ENCODE peak calls at places on chromosomes 5 and 9, in eight cellular contexts. Y, C, N, B, O, J, S and R are unnamed samples.
A peak's percentile ranks its signal among the peaks of the same experiment; 100 is the strongest.

GRCh38 chr9:14942037-14942436 is 31.8 kb upstream of the FREM1 start:
- DNase-seq in Y (peak; percentile 17), S (no peak), J (no peak), B (no peak), N (no peak), C (peak; percentile 34), O (no peak), R (no peak)

GRCh38 chr9:114081441-114082016 is 3.4 kb upstream of the AMBP start:
- DNase-seq in J (no peak), Y (no peak), S (no peak), C (no peak), O (no peak), B (no peak), N (no peak), R (no peak)

GRCh38 chr5:31027726-31028125 is 165.8 kb upstream of the CDH6 start:
- DNase-seq in C (no peak), N (no peak), O (no peak), Y (no peak), B (peak; percentile 90), S (no peak), J (no peak), R (no peak)

GRCh38 chr5:154277499-154277898 is 87.0 kb downstream of the GALNT10 start:
- DNase-seq in C (no peak), J (no peak), N (no peak), B (no peak), Y (no peak), O (no peak), S (no peak), R (no peak)

GRCh38 chr9:3775968-3776367 is 250.2 kb upstream of the RFX3 start:
- DNase-seq in N (no peak), O (no peak), J (no peak), C (no peak), S (no peak), B (no peak), Y (no peak), R (no peak)

GRCh38 chr5:93915142-93915553 is 173.7 kb upstream of the POU5F2 start:
- DNase-seq in Y (peak; percentile 22), S (no peak), J (no peak), C (peak; percentile 68), O (no peak), B (peak; percentile 21), N (peak; percentile 36), R (peak; percentile 20)

GRCh38 chr9:127877566-127877998 is at the start of gene AK1:
- DNase-seq in Y (peak; percentile 88), C (peak; percentile 43), B (peak; percentile 17), S (peak; percentile 95), N (no peak), O (no peak), J (peak; percentile 80), R (no peak)

GRCh38 chr5:71948206-71948605 is 159.1 kb upstream of the MAP1B start:
- DNase-seq in O (no peak), Y (no peak), S (no peak), N (no peak), J (no peak), B (no peak), C (peak; percentile 32), R (no peak)

GRCh38 chr5:1939256-1939655 is 56.5 kb upstream of the IRX4 start:
- DNase-seq in B (no peak), N (no peak), C (no peak), Y (no peak), S (no peak), J (no peak), O (no peak), R (no peak)

GRCh38 chr5:84397385-84397784 is 12.7 kb upstream of the EDIL3 start:
- DNase-seq in S (no peak), J (no peak), B (no peak), O (no peak), N (no peak), C (no peak), Y (no peak), R (no peak)

GRCh38 chr5:89936576-89936975 is 473.0 kb downstream of the CETN3 start:
- DNase-seq in Y (no peak), S (no peak), N (no peak), C (peak; percentile 58), B (no peak), J (no peak), O (no peak), R (no peak)

GRCh38 chr5:66621146-66621545 is 25.0 kb downstream of the MAST4 start:
- DNase-seq in N (no peak), C (no peak), B (no peak), O (no peak), S (no peak), J (no peak), Y (peak; percentile 39), R (no peak)

GRCh38 chr5:79512692-79513518 is 1.0 kb downstream of the HOMER1 start:
- DNase-seq in O (no peak), B (no peak), Y (peak; percentile 29), J (peak; percentile 63), N (peak; percentile 34), C (peak; percentile 20), S (no peak), R (peak; percentile 31)

GRCh38 chr5:127863161-127863560 is 160.0 kb downstream of the CCDC192 start:
- DNase-seq in J (no peak), Y (no peak), N (no peak), B (no peak), O (no peak), C (no peak), S (no peak), R (no peak)

GRCh38 chr9:128683340-128684064 is 5.5 kb upstream of the SET start:
- DNase-seq in Y (peak; percentile 50), J (no peak), C (peak; percentile 52), N (peak; percentile 80), S (peak; percentile 76), B (peak; percentile 33), O (peak; percentile 33), R (peak; percentile 43)

GRCh38 chr5:143290115-143290514 is 113.4 kb downstream of the NR3C1 start:
- DNase-seq in B (no peak), C (no peak), J (no peak), S (no peak), N (no peak), Y (no peak), O (no peak), R (no peak)

GRCh38 chr5:1101991-1102713 is 9.7 kb downstream of the SLC12A7 start:
- DNase-seq in C (no peak), O (peak; percentile 25), S (no peak), Y (no peak), J (no peak), B (no peak), N (no peak), R (no peak)

GRCh38 chr5:59416441-59416840 is 477.1 kb downstream of the PDE4D start:
- DNase-seq in B (no peak), C (peak; percentile 63), Y (no peak), J (no peak), O (no peak), N (no peak), S (no peak), R (no peak)

GRCh38 chr9:116501871-116502270 is 185.2 kb upstream of the TRIM32 start:
- DNase-seq in S (no peak), B (peak; percentile 77), C (peak; percentile 78), Y (peak; percentile 38), O (no peak), J (no peak), N (no peak), R (no peak)

GRCh38 chr9:259405-260404 is 45.0 kb downstream of the DOCK8 start:
- DNase-seq in O (no peak), B (no peak), J (no peak), C (no peak), S (no peak), N (no peak), Y (no peak), R (no peak)

GRCh38 chr5:144703776-144704175 is 533.1 kb downstream of the KCTD16 start:
- DNase-seq in B (no peak), N (no peak), C (no peak), S (no peak), Y (no peak), J (no peak), O (no peak), R (no peak)

GRCh38 chr9:100303812-100304211 is 48.9 kb downstream of the TEX10 start:
- DNase-seq in J (no peak), C (no peak), O (no peak), S (no peak), N (no peak), Y (no peak), B (no peak), R (no peak)

GRCh38 chr9:14314424-14314928 is 535 bp upstream of the NFIB start:
- DNase-seq in B (peak; percentile 63), Y (peak; percentile 74), S (peak; percentile 61), N (peak; percentile 19), J (peak; percentile 91), O (no peak), C (peak; percentile 90), R (peak; percentile 37)

GRCh38 chr9:93603011-93603410 is 26.6 kb downstream of the PHF2 start:
- DNase-seq in N (no peak), O (no peak), B (no peak), C (no peak), S (no peak), J (no peak), Y (no peak), R (no peak)

GRCh38 chr5:122067330-122067885 is 10.7 kb downstream of the LOX start:
- DNase-seq in O (no peak), C (no peak), Y (no peak), S (no peak), B (no peak), J (no peak), N (no peak), R (no peak)

GRCh38 chr5:78677777-78678668 is 29.5 kb upstream of the LHFPL2 start:
- DNase-seq in C (peak; percentile 99), Y (peak; percentile 86), J (no peak), N (no peak), S (no peak), O (no peak), B (peak; percentile 24), R (peak; percentile 31)